ENCODE peak calls at places on chromosomes 3 and 15, in four cellular contexts. K is right cardiac atrium, H is T-helper 1 cell, A is H9. W is an unnamed sample.

GRCh38 chr3:131794766-131795381 is 239.9 kb downstream of the CPNE4 start:
- DNase-seq in K (no peak), H (peak), A (peak), W (peak)

GRCh38 chr3:127709320-127710060 is 36.7 kb downstream of the ABTB1 start:
- DNase-seq in K (no peak), H (no peak), A (peak), W (no peak)

GRCh38 chr3:197811343-197811742 is 20.3 kb downstream of the LRCH3 start:
- DNase-seq in K (no peak), H (no peak), A (no peak), W (no peak)

GRCh38 chr3:14418259-14418658 is 15.9 kb downstream of the SLC6A6 start:
- DNase-seq in K (no peak), H (no peak), A (no peak), W (no peak)

GRCh38 chr3:141052570-141053069 is 1.5 kb downstream of the SPSB4 start:
- DNase-seq in K (peak), H (no peak), A (peak), W (no peak)

GRCh38 chr3:122977645-122978466 is 49.7 kb downstream of the SEMA5B start:
- DNase-seq in K (peak), H (no peak), A (peak), W (no peak)

GRCh38 chr15:69117431-69117841 is 43.0 kb upstream of the GLCE start:
- DNase-seq in K (no peak), H (no peak), A (peak), W (no peak)

GRCh38 chr3:149479621-149480325 is 5.3 kb downstream of the TM4SF4 start:
- DNase-seq in K (no peak), H (no peak), A (no peak), W (no peak)

GRCh38 chr3:186452517-186452916 is 90.5 kb upstream of the DGKG start:
- DNase-seq in K (no peak), H (no peak), A (no peak), W (no peak)

GRCh38 chr15:68830141-68830540 is 9.4 kb upstream of the ANP32A start:
- DNase-seq in K (no peak), H (no peak), A (no peak), W (no peak)

GRCh38 chr3:72162649-72163184 is 377.8 kb upstream of the PROK2 start:
- DNase-seq in K (no peak), H (no peak), A (no peak), W (no peak)

GRCh38 chr15:39188930-39189329 is 391.9 kb upstream of the THBS1 start:
- DNase-seq in K (no peak), H (no peak), A (no peak), W (no peak)

GRCh38 chr3:127289646-127290575 is 2.1 kb upstream of the PRR20G start:
- DNase-seq in K (no peak), H (no peak), A (no peak), W (no peak)

GRCh38 chr15:51076898-51077564 is 17.7 kb downstream of the TNFAIP8L3 start:
- DNase-seq in K (peak), H (no peak), A (peak), W (peak)

GRCh38 chr3:40951636-40952035 is 247.7 kb upstream of the CTNNB1 start:
- DNase-seq in K (no peak), H (no peak), A (no peak), W (no peak)

GRCh38 chr3:119170821-119171220 is 2.6 kb upstream of the UPK1B start:
- DNase-seq in K (no peak), H (no peak), A (no peak), W (no peak)

GRCh38 chr3:115251509-115251908 is 104.4 kb upstream of the ZBTB20 start:
- DNase-seq in K (no peak), H (no peak), A (no peak), W (no peak)

GRCh38 chr3:115470254-115470653 is 153.1 kb upstream of the GAP43 start:
- DNase-seq in K (no peak), H (no peak), A (no peak), W (no peak)

GRCh38 chr3:127822836-127823589 is 698 bp upstream of the MGLL start:
- DNase-seq in K (peak), H (no peak), A (no peak), W (no peak)

GRCh38 chr15:90309050-90309449 is 43.0 kb upstream of the ZNF774 start:
- DNase-seq in K (no peak), H (no peak), A (no peak), W (no peak)

GRCh38 chr3:112338021-112338726 is 5.2 kb downstream of the CD200 start:
- DNase-seq in K (no peak), H (no peak), A (no peak), W (no peak)

GRCh38 chr3:153404157-153404556 is 242.1 kb downstream of the RAP2B start:
- DNase-seq in K (no peak), H (no peak), A (no peak), W (no peak)

GRCh38 chr15:37134699-37135131 is 34.4 kb upstream of the MEIS2 start:
- DNase-seq in K (no peak), H (no peak), A (no peak), W (no peak)

GRCh38 chr3:156782921-156783320 is 43.2 kb upstream of the LEKR1 start:
- DNase-seq in K (no peak), H (no peak), A (no peak), W (no peak)

GRCh38 chr3:107458871-107459270 is 63.9 kb upstream of the BBX start:
- DNase-seq in K (no peak), H (no peak), A (no peak), W (no peak)

GRCh38 chr3:1350885-1351284 is 258.1 kb downstream of the CNTN6 start:
- DNase-seq in K (no peak), H (no peak), A (no peak), W (no peak)

GRCh38 chr3:11379238-11379823 is 107.1 kb downstream of the ATG7 start:
- DNase-seq in K (no peak), H (peak), A (no peak), W (peak)

GRCh38 chr3:185175370-185175987 is 22.6 kb upstream of the C3orf70 start:
- DNase-seq in K (peak), H (no peak), A (peak), W (no peak)

GRCh38 chr3:19573644-19574043 is 360.4 kb downstream of the EFHB start:
- DNase-seq in K (no peak), H (no peak), A (no peak), W (no peak)

GRCh38 chr15:80404057-80404718 is at the start of gene ARNT2:
- DNase-seq in K (peak), H (no peak), A (peak), W (no peak)

GRCh38 chr3:120437559-120437958 is 13.2 kb downstream of the FSTL1 start:
- DNase-seq in K (no peak), H (no peak), A (no peak), W (no peak)

GRCh38 chr3:127692501-127693335 is 20.0 kb downstream of the ABTB1 start:
- DNase-seq in K (peak), H (no peak), A (no peak), W (no peak)

GRCh38 chr3:114444216-114444615 is 150.4 kb downstream of the TIGIT start:
- DNase-seq in K (no peak), H (no peak), A (no peak), W (no peak)

GRCh38 chr3:111764645-111765091 is 94.4 kb upstream of the PHLDB2 start:
- DNase-seq in K (no peak), H (no peak), A (no peak), W (no peak)